ENCODE peak calls at places on chromosomes 7 and 10, in seven cellular contexts. One of them, this sample, is unnamed.

GRCh38 chr10:93219347-93219746 is 145.7 kb downstream of the CYP26A1 start:
- DNase-seq in body of pancreas: no peak
- DNase-seq in right lobe of liver: no peak
- DNase-seq in spleen: no peak
- DNase-seq in AG09319: no peak
- DNase-seq in dorsolateral prefrontal cortex: no peak
- DNase-seq in GM10248: no peak
- DNase-seq in this sample: no peak

GRCh38 chr10:31583358-31583757 is 264.3 kb downstream of the ZEB1 start:
- DNase-seq in GM10248: no peak
- DNase-seq in body of pancreas: no peak
- DNase-seq in dorsolateral prefrontal cortex: no peak
- DNase-seq in spleen: peak
- DNase-seq in right lobe of liver: no peak
- DNase-seq in AG09319: no peak
- DNase-seq in this sample: no peak

GRCh38 chr7:35624299-35625186 is 70.4 kb downstream of the HERPUD2 start:
- DNase-seq in spleen: no peak
- DNase-seq in GM10248: peak
- DNase-seq in dorsolateral prefrontal cortex: no peak
- DNase-seq in body of pancreas: peak
- DNase-seq in right lobe of liver: no peak
- DNase-seq in AG09319: no peak
- DNase-seq in this sample: peak

GRCh38 chr10:98664329-98665042 is 217.8 kb upstream of the HPS1 start:
- DNase-seq in dorsolateral prefrontal cortex: no peak
- DNase-seq in GM10248: peak
- DNase-seq in right lobe of liver: no peak
- DNase-seq in spleen: no peak
- DNase-seq in body of pancreas: no peak
- DNase-seq in AG09319: no peak
- DNase-seq in this sample: peak

GRCh38 chr7:144027070-144027469 is 21.7 kb upstream of the OR2A5 start:
- DNase-seq in dorsolateral prefrontal cortex: no peak
- DNase-seq in AG09319: peak
- DNase-seq in spleen: no peak
- DNase-seq in right lobe of liver: no peak
- DNase-seq in GM10248: no peak
- DNase-seq in body of pancreas: no peak
- DNase-seq in this sample: no peak

GRCh38 chr10:75664968-75665367 is 233.5 kb downstream of the LRMDA start:
- DNase-seq in spleen: no peak
- DNase-seq in dorsolateral prefrontal cortex: no peak
- DNase-seq in right lobe of liver: no peak
- DNase-seq in body of pancreas: no peak
- DNase-seq in AG09319: no peak
- DNase-seq in GM10248: no peak
- DNase-seq in this sample: no peak

GRCh38 chr10:13750299-13751190 is 163.8 kb downstream of the PRPF18 start:
- DNase-seq in right lobe of liver: no peak
- DNase-seq in dorsolateral prefrontal cortex: no peak
- DNase-seq in AG09319: no peak
- DNase-seq in spleen: no peak
- DNase-seq in GM10248: no peak
- DNase-seq in body of pancreas: no peak
- DNase-seq in this sample: no peak

GRCh38 chr10:1203704-1204103 is 147.5 kb downstream of the WDR37 start:
- DNase-seq in GM10248: no peak
- DNase-seq in AG09319: no peak
- DNase-seq in dorsolateral prefrontal cortex: no peak
- DNase-seq in right lobe of liver: no peak
- DNase-seq in spleen: peak
- DNase-seq in body of pancreas: no peak
- DNase-seq in this sample: no peak

GRCh38 chr7:116487907-116488521 is 11.5 kb upstream of the CAV2 start:
- DNase-seq in right lobe of liver: no peak
- DNase-seq in spleen: no peak
- DNase-seq in AG09319: no peak
- DNase-seq in body of pancreas: no peak
- DNase-seq in GM10248: no peak
- DNase-seq in dorsolateral prefrontal cortex: no peak
- DNase-seq in this sample: no peak

GRCh38 chr7:48192996-48193395 is 21.7 kb downstream of the ABCA13 start:
- DNase-seq in right lobe of liver: no peak
- DNase-seq in GM10248: no peak
- DNase-seq in AG09319: no peak
- DNase-seq in body of pancreas: no peak
- DNase-seq in spleen: no peak
- DNase-seq in dorsolateral prefrontal cortex: no peak
- DNase-seq in this sample: no peak

GRCh38 chr7:30382607-30383006 is 96.0 kb downstream of the NOD1 start:
- DNase-seq in GM10248: no peak
- DNase-seq in AG09319: no peak
- DNase-seq in right lobe of liver: no peak
- DNase-seq in dorsolateral prefrontal cortex: no peak
- DNase-seq in body of pancreas: no peak
- DNase-seq in spleen: no peak
- DNase-seq in this sample: no peak

GRCh38 chr7:47636111-47636692 is 54.3 kb upstream of the TNS3 start:
- DNase-seq in body of pancreas: no peak
- DNase-seq in GM10248: no peak
- DNase-seq in AG09319: no peak
- DNase-seq in right lobe of liver: no peak
- DNase-seq in dorsolateral prefrontal cortex: no peak
- DNase-seq in spleen: no peak
- DNase-seq in this sample: no peak

GRCh38 chr10:83539528-83540308 is 599.6 kb upstream of the GHITM start:
- DNase-seq in GM10248: no peak
- DNase-seq in body of pancreas: peak
- DNase-seq in right lobe of liver: no peak
- DNase-seq in AG09319: no peak
- DNase-seq in spleen: no peak
- DNase-seq in dorsolateral prefrontal cortex: peak
- DNase-seq in this sample: no peak

GRCh38 chr10:55734112-55734511 is 626.9 kb downstream of the ZWINT start:
- DNase-seq in body of pancreas: no peak
- DNase-seq in GM10248: no peak
- DNase-seq in spleen: no peak
- DNase-seq in dorsolateral prefrontal cortex: no peak
- DNase-seq in right lobe of liver: no peak
- DNase-seq in AG09319: no peak
- DNase-seq in this sample: no peak

GRCh38 chr7:672891-673290 is 53.6 kb upstream of the DNAAF5 start:
- DNase-seq in right lobe of liver: peak
- DNase-seq in AG09319: no peak
- DNase-seq in GM10248: no peak
- DNase-seq in spleen: peak
- DNase-seq in dorsolateral prefrontal cortex: no peak
- DNase-seq in body of pancreas: no peak
- DNase-seq in this sample: no peak

GRCh38 chr10:79163663-79163970 is 94.9 kb downstream of the ZMIZ1 start:
- DNase-seq in dorsolateral prefrontal cortex: no peak
- DNase-seq in right lobe of liver: no peak
- DNase-seq in spleen: no peak
- DNase-seq in body of pancreas: no peak
- DNase-seq in GM10248: no peak
- DNase-seq in AG09319: no peak
- DNase-seq in this sample: no peak

GRCh38 chr10:125151824-125152634 is 8.3 kb downstream of the CTBP2 start:
- DNase-seq in dorsolateral prefrontal cortex: no peak
- DNase-seq in right lobe of liver: no peak
- DNase-seq in spleen: peak
- DNase-seq in AG09319: no peak
- DNase-seq in body of pancreas: peak
- DNase-seq in GM10248: no peak
- DNase-seq in this sample: no peak

GRCh38 chr7:15081891-15082290 is 179.3 kb upstream of the DGKB start:
- DNase-seq in body of pancreas: no peak
- DNase-seq in AG09319: no peak
- DNase-seq in spleen: no peak
- DNase-seq in right lobe of liver: no peak
- DNase-seq in dorsolateral prefrontal cortex: no peak
- DNase-seq in GM10248: no peak
- DNase-seq in this sample: no peak

GRCh38 chr7:15086882-15087281 is 184.3 kb upstream of the DGKB start:
- DNase-seq in AG09319: no peak
- DNase-seq in right lobe of liver: no peak
- DNase-seq in GM10248: no peak
- DNase-seq in spleen: no peak
- DNase-seq in dorsolateral prefrontal cortex: no peak
- DNase-seq in body of pancreas: no peak
- DNase-seq in this sample: no peak

GRCh38 chr7:15086171-15086745 is 183.7 kb upstream of the DGKB start:
- DNase-seq in body of pancreas: no peak
- DNase-seq in AG09319: peak
- DNase-seq in dorsolateral prefrontal cortex: no peak
- DNase-seq in GM10248: no peak
- DNase-seq in spleen: no peak
- DNase-seq in right lobe of liver: no peak
- DNase-seq in this sample: no peak

GRCh38 chr7:15085361-15085760 is 182.8 kb upstream of the DGKB start:
- DNase-seq in body of pancreas: no peak
- DNase-seq in spleen: no peak
- DNase-seq in dorsolateral prefrontal cortex: no peak
- DNase-seq in AG09319: no peak
- DNase-seq in GM10248: no peak
- DNase-seq in right lobe of liver: no peak
- DNase-seq in this sample: no peak

DNA sequence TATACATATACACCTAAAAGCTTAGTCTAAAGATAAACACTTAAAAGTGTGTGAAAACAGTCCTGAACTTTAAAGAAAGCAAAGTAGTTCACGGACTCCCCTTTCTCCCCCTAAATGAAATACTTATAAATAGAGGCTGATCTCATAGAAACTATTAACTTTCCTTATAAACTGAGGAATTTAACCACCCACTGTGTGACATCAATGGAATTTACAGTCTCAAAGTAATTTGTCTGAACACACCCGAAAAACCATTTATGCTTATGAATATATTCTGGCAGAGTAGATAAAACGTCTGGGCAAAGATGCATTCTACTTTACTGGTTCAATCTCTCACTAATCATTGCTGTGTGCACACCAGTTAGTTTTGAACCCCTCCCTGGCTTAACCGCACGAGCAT is 181.8 kb upstream of the DGKB start:
- DNase-seq in right lobe of liver: no peak
- DNase-seq in AG09319: no peak
- DNase-seq in dorsolateral prefrontal cortex: no peak
- DNase-seq in GM10248: no peak
- DNase-seq in spleen: no peak
- DNase-seq in body of pancreas: no peak
- DNase-seq in this sample: no peak
- TF ChIP-seq CTCF in right lobe of liver: no peak
- TF ChIP-seq CTCF in AG09319: no peak
- TF ChIP-seq CTCF in dorsolateral prefrontal cortex: no peak
- TF ChIP-seq CTCF in GM10248: no peak
- TF ChIP-seq CTCF in spleen: no peak
- TF ChIP-seq CTCF in body of pancreas: no peak
- TF ChIP-seq CTCF in this sample: no peak

GRCh38 chr7:22548313-22548712 is 48.3 kb upstream of the STEAP1B start:
- DNase-seq in dorsolateral prefrontal cortex: no peak
- DNase-seq in right lobe of liver: no peak
- DNase-seq in AG09319: no peak
- DNase-seq in body of pancreas: no peak
- DNase-seq in spleen: no peak
- DNase-seq in GM10248: no peak
- DNase-seq in this sample: no peak

GRCh38 chr7:22551768-22552513 is 52.0 kb upstream of the STEAP1B start:
- DNase-seq in right lobe of liver: no peak
- DNase-seq in dorsolateral prefrontal cortex: no peak
- DNase-seq in GM10248: no peak
- DNase-seq in spleen: peak
- DNase-seq in AG09319: no peak
- DNase-seq in body of pancreas: no peak
- DNase-seq in this sample: peak

GRCh38 chr7:22549051-22549450 is 49.1 kb upstream of the STEAP1B start:
- DNase-seq in spleen: no peak
- DNase-seq in body of pancreas: no peak
- DNase-seq in AG09319: no peak
- DNase-seq in right lobe of liver: no peak
- DNase-seq in dorsolateral prefrontal cortex: no peak
- DNase-seq in GM10248: no peak
- DNase-seq in this sample: no peak

GRCh38 chr7:22549667-22550513 is 49.9 kb upstream of the STEAP1B start:
- DNase-seq in spleen: peak
- DNase-seq in right lobe of liver: no peak
- DNase-seq in dorsolateral prefrontal cortex: no peak
- DNase-seq in body of pancreas: peak
- DNase-seq in AG09319: no peak
- DNase-seq in GM10248: peak
- DNase-seq in this sample: peak

GRCh38 chr7:22550514-22551010 is 50.6 kb upstream of the STEAP1B start:
- DNase-seq in GM10248: no peak
- DNase-seq in body of pancreas: no peak
- DNase-seq in AG09319: no peak
- DNase-seq in right lobe of liver: no peak
- DNase-seq in dorsolateral prefrontal cortex: no peak
- DNase-seq in spleen: no peak
- DNase-seq in this sample: no peak
- TF ChIP-seq CTCF in GM10248: no peak
- TF ChIP-seq CTCF in body of pancreas: peak
- TF ChIP-seq CTCF in AG09319: no peak
- TF ChIP-seq CTCF in right lobe of liver: no peak
- TF ChIP-seq CTCF in dorsolateral prefrontal cortex: no peak
- TF ChIP-seq CTCF in spleen: no peak
- TF ChIP-seq CTCF in this sample: no peak

GRCh38 chr7:75650062-75650461 is 88.7 kb downstream of the HIP1 start:
- DNase-seq in GM10248: no peak
- DNase-seq in spleen: no peak
- DNase-seq in body of pancreas: no peak
- DNase-seq in AG09319: no peak
- DNase-seq in right lobe of liver: peak
- DNase-seq in dorsolateral prefrontal cortex: no peak
- DNase-seq in this sample: no peak
- TF ChIP-seq CTCF in GM10248: no peak
- TF ChIP-seq CTCF in spleen: peak
- TF ChIP-seq CTCF in body of pancreas: no peak
- TF ChIP-seq CTCF in AG09319: no peak
- TF ChIP-seq CTCF in right lobe of liver: peak
- TF ChIP-seq CTCF in dorsolateral prefrontal cortex: no peak
- TF ChIP-seq CTCF in this sample: no peak

GRCh38 chr10:60989400-60989876 is 45.5 kb upstream of the RHOBTB1 start:
- DNase-seq in dorsolateral prefrontal cortex: no peak
- DNase-seq in right lobe of liver: no peak
- DNase-seq in AG09319: no peak
- DNase-seq in body of pancreas: no peak
- DNase-seq in spleen: peak
- DNase-seq in GM10248: peak
- DNase-seq in this sample: no peak

GRCh38 chr10:60990663-60991062 is 46.7 kb upstream of the RHOBTB1 start:
- DNase-seq in right lobe of liver: no peak
- DNase-seq in body of pancreas: no peak
- DNase-seq in dorsolateral prefrontal cortex: no peak
- DNase-seq in GM10248: no peak
- DNase-seq in AG09319: no peak
- DNase-seq in spleen: no peak
- DNase-seq in this sample: no peak

GRCh38 chr10:60981012-60981411 is 37.0 kb upstream of the RHOBTB1 start:
- DNase-seq in right lobe of liver: no peak
- DNase-seq in body of pancreas: no peak
- DNase-seq in AG09319: no peak
- DNase-seq in dorsolateral prefrontal cortex: no peak
- DNase-seq in GM10248: no peak
- DNase-seq in spleen: no peak
- DNase-seq in this sample: no peak

GRCh38 chr10:60986779-60987178 is 42.8 kb upstream of the RHOBTB1 start:
- DNase-seq in GM10248: no peak
- DNase-seq in dorsolateral prefrontal cortex: no peak
- DNase-seq in right lobe of liver: no peak
- DNase-seq in body of pancreas: no peak
- DNase-seq in AG09319: no peak
- DNase-seq in spleen: no peak
- DNase-seq in this sample: no peak

GRCh38 chr10:60985946-60986345 is 42.0 kb upstream of the RHOBTB1 start:
- DNase-seq in right lobe of liver: no peak
- DNase-seq in spleen: no peak
- DNase-seq in AG09319: no peak
- DNase-seq in GM10248: no peak
- DNase-seq in dorsolateral prefrontal cortex: no peak
- DNase-seq in body of pancreas: no peak
- DNase-seq in this sample: no peak
- TF ChIP-seq CTCF in right lobe of liver: no peak
- TF ChIP-seq CTCF in spleen: no peak
- TF ChIP-seq CTCF in AG09319: no peak
- TF ChIP-seq CTCF in GM10248: no peak
- TF ChIP-seq CTCF in dorsolateral prefrontal cortex: no peak
- TF ChIP-seq CTCF in body of pancreas: no peak
- TF ChIP-seq CTCF in this sample: no peak

This sample was measured in GM13977.